ENCODE peak calls at places on chromosomes 7 and 10, in six cellular contexts. One of them, this sample, is unnamed.

GRCh38 chr10:58807631-58808024 is 295.0 kb downstream of the BICC1 start:
- DNase-seq in MCF 10A: peak
- DNase-seq in kidney: no peak
- DNase-seq in AG09309: peak
- DNase-seq in astrocyte: peak
- DNase-seq in IMR-90: peak
- DNase-seq in this sample: peak

GRCh38 chr10:133336131-133337078 is at the start of gene CALY:
- DNase-seq in IMR-90: no peak
- DNase-seq in kidney: no peak
- DNase-seq in MCF 10A: no peak
- DNase-seq in AG09309: no peak
- DNase-seq in astrocyte: no peak
- DNase-seq in this sample: no peak

GRCh38 chr10:3538850-3539531 is 246.0 kb downstream of the KLF6 start:
- DNase-seq in kidney: peak
- DNase-seq in IMR-90: peak
- DNase-seq in MCF 10A: peak
- DNase-seq in AG09309: peak
- DNase-seq in astrocyte: peak
- DNase-seq in this sample: peak

GRCh38 chr10:131170042-131170983 is 141.2 kb downstream of the TCERG1L start:
- DNase-seq in AG09309: no peak
- DNase-seq in MCF 10A: no peak
- DNase-seq in IMR-90: no peak
- DNase-seq in astrocyte: no peak
- DNase-seq in kidney: peak
- DNase-seq in this sample: no peak

GRCh38 chr7:85685901-85686300 is 499.0 kb upstream of the SEMA3D start:
- DNase-seq in MCF 10A: peak
- DNase-seq in astrocyte: no peak
- DNase-seq in IMR-90: no peak
- DNase-seq in AG09309: no peak
- DNase-seq in kidney: no peak
- DNase-seq in this sample: peak

GRCh38 chr7:39647816-39648215 is 24.4 kb downstream of the RALA start:
- DNase-seq in AG09309: no peak
- DNase-seq in IMR-90: no peak
- DNase-seq in MCF 10A: no peak
- DNase-seq in astrocyte: no peak
- DNase-seq in kidney: no peak
- DNase-seq in this sample: no peak

GRCh38 chr7:142420554-142421362 is 162.9 kb upstream of the PRSS58 start:
- DNase-seq in IMR-90: peak
- DNase-seq in MCF 10A: peak
- DNase-seq in kidney: no peak
- DNase-seq in astrocyte: peak
- DNase-seq in AG09309: no peak
- DNase-seq in this sample: peak

GRCh38 chr10:28842321-28842720 is 165.0 kb downstream of the BAMBI start:
- DNase-seq in astrocyte: peak
- DNase-seq in MCF 10A: no peak
- DNase-seq in IMR-90: peak
- DNase-seq in kidney: no peak
- DNase-seq in AG09309: peak
- DNase-seq in this sample: peak

GRCh38 chr7:36583318-36583717 is 141.0 kb downstream of the AOAH start:
- DNase-seq in MCF 10A: peak
- DNase-seq in kidney: no peak
- DNase-seq in astrocyte: peak
- DNase-seq in IMR-90: peak
- DNase-seq in AG09309: no peak
- DNase-seq in this sample: peak

GRCh38 chr10:59006511-59007306 is 169.7 kb upstream of the PHYHIPL start:
- DNase-seq in AG09309: peak
- DNase-seq in MCF 10A: peak
- DNase-seq in astrocyte: peak
- DNase-seq in kidney: no peak
- DNase-seq in IMR-90: peak
- DNase-seq in this sample: peak

GRCh38 chr7:140674899-140675701 is 2.4 kb downstream of the ADCK2 start:
- DNase-seq in kidney: no peak
- DNase-seq in MCF 10A: peak
- DNase-seq in AG09309: no peak
- DNase-seq in astrocyte: peak
- DNase-seq in IMR-90: peak
- DNase-seq in this sample: peak
- TF ChIP-seq CTCF in kidney: peak
- TF ChIP-seq CTCF in MCF 10A: peak
- TF ChIP-seq CTCF in AG09309: peak
- TF ChIP-seq CTCF in astrocyte: peak
- TF ChIP-seq CTCF in IMR-90: peak
- TF ChIP-seq CTCF in this sample: peak

GRCh38 chr10:92087750-92088395 is 164.3 kb downstream of the BTAF1 start:
- DNase-seq in astrocyte: peak
- DNase-seq in kidney: no peak
- DNase-seq in IMR-90: peak
- DNase-seq in MCF 10A: peak
- DNase-seq in AG09309: peak
- DNase-seq in this sample: peak
- TF ChIP-seq CTCF in astrocyte: peak
- TF ChIP-seq CTCF in kidney: peak
- TF ChIP-seq CTCF in IMR-90: peak
- TF ChIP-seq CTCF in MCF 10A: peak
- TF ChIP-seq CTCF in AG09309: peak
- TF ChIP-seq CTCF in this sample: peak

DNA sequence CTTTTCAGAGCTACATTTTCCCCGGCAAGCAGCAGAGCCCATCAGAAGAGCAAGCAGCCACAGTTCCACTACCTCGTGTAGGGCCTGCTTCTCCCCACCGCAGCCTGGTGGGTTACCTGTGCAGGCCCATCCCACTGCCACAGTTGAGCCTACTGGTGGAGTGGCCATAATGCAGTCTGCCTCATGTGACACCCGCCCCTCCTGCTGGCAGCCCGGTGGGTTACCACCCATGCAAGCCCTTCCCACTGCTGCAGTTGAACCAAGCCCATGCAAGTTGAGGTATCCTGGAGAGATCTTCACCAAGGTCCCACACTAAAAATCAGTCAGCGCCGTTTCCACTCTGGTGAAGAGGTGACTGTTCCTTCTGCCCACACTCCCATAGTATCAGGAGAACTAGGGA is 32.1 kb upstream of the CNNM1 start:
- DNase-seq in kidney: no peak
- DNase-seq in IMR-90: no peak
- DNase-seq in AG09309: no peak
- DNase-seq in astrocyte: no peak
- DNase-seq in MCF 10A: no peak
- DNase-seq in this sample: no peak
- TF ChIP-seq CTCF in kidney: no peak
- TF ChIP-seq CTCF in IMR-90: no peak
- TF ChIP-seq CTCF in AG09309: no peak
- TF ChIP-seq CTCF in astrocyte: no peak
- TF ChIP-seq CTCF in MCF 10A: no peak
- TF ChIP-seq CTCF in this sample: no peak

GRCh38 chr10:102670065-102670400 is 25.8 kb downstream of the TRIM8 start:
- DNase-seq in IMR-90: no peak
- DNase-seq in kidney: no peak
- DNase-seq in astrocyte: no peak
- DNase-seq in MCF 10A: no peak
- DNase-seq in AG09309: no peak
- DNase-seq in this sample: no peak
- TF ChIP-seq CTCF in IMR-90: no peak
- TF ChIP-seq CTCF in kidney: no peak
- TF ChIP-seq CTCF in astrocyte: no peak
- TF ChIP-seq CTCF in MCF 10A: no peak
- TF ChIP-seq CTCF in AG09309: no peak
- TF ChIP-seq CTCF in this sample: no peak

This sample was measured in fibroblast of mammary gland.